ENCODE peak calls at places on chromosomes 5 and 9, in nine cellular contexts. One of them, this sample, is unnamed.

GRCh38 chr5:57004800-57005199 is 52.9 kb upstream of the MIER3 start:
- DNase-seq in stimulated activated CD8-positive, alpha-beta memory T cell treated with anti-CD3 and anti-CD28 coated beads, Interleukin-4, amount 100 ng/mL, for 1 hour: no peak
- DNase-seq in posterior vena cava: no peak
- DNase-seq in stimulated activated CD4-positive, alpha-beta T cell treated with anti-CD3 and anti-CD28 coated beads, Interleukin-12 subunit alpha, Interleukin-12 subunit beta, amount 100 ng/mL, for 4 hours: no peak
- DNase-seq in putamen: no peak
- DNase-seq in EL: no peak
- DNase-seq in activated T-cell treated with anti-CD3 and anti-CD28 coated beads for 24 hours: no peak
- DNase-seq in endothelial cell: no peak
- DNase-seq in germinal center: no peak
- DNase-seq in this sample: no peak

GRCh38 chr9:127915801-127916664 is 808 bp downstream of the ST6GALNAC4 start:
- DNase-seq in stimulated activated CD8-positive, alpha-beta memory T cell treated with anti-CD3 and anti-CD28 coated beads, Interleukin-4, amount 100 ng/mL, for 1 hour: no peak
- DNase-seq in posterior vena cava: no peak
- DNase-seq in stimulated activated CD4-positive, alpha-beta T cell treated with anti-CD3 and anti-CD28 coated beads, Interleukin-12 subunit alpha, Interleukin-12 subunit beta, amount 100 ng/mL, for 4 hours: no peak
- DNase-seq in putamen: no peak
- DNase-seq in EL: no peak
- DNase-seq in activated T-cell treated with anti-CD3 and anti-CD28 coated beads for 24 hours: no peak
- DNase-seq in endothelial cell: no peak
- DNase-seq in germinal center: peak; percentile 60
- DNase-seq in this sample: peak; percentile 67

GRCh38 chr9:23686257-23686656 is 139.8 kb downstream of the ELAVL2 start:
- DNase-seq in stimulated activated CD8-positive, alpha-beta memory T cell treated with anti-CD3 and anti-CD28 coated beads, Interleukin-4, amount 100 ng/mL, for 1 hour: no peak
- DNase-seq in posterior vena cava: no peak
- DNase-seq in stimulated activated CD4-positive, alpha-beta T cell treated with anti-CD3 and anti-CD28 coated beads, Interleukin-12 subunit alpha, Interleukin-12 subunit beta, amount 100 ng/mL, for 4 hours: no peak
- DNase-seq in putamen: no peak
- DNase-seq in EL: peak; percentile 0
- DNase-seq in activated T-cell treated with anti-CD3 and anti-CD28 coated beads for 24 hours: no peak
- DNase-seq in endothelial cell: no peak
- DNase-seq in germinal center: no peak
- DNase-seq in this sample: no peak

GRCh38 chr5:82470185-82470584 is 192.0 kb upstream of the RPS23 start:
- DNase-seq in stimulated activated CD8-positive, alpha-beta memory T cell treated with anti-CD3 and anti-CD28 coated beads, Interleukin-4, amount 100 ng/mL, for 1 hour: no peak
- DNase-seq in posterior vena cava: no peak
- DNase-seq in stimulated activated CD4-positive, alpha-beta T cell treated with anti-CD3 and anti-CD28 coated beads, Interleukin-12 subunit alpha, Interleukin-12 subunit beta, amount 100 ng/mL, for 4 hours: no peak
- DNase-seq in putamen: no peak
- DNase-seq in EL: no peak
- DNase-seq in activated T-cell treated with anti-CD3 and anti-CD28 coated beads for 24 hours: no peak
- DNase-seq in endothelial cell: no peak
- DNase-seq in germinal center: no peak
- DNase-seq in this sample: no peak

GRCh38 chr5:172622091-172623046 is 18.7 kb upstream of the NEURL1B start:
- DNase-seq in stimulated activated CD8-positive, alpha-beta memory T cell treated with anti-CD3 and anti-CD28 coated beads, Interleukin-4, amount 100 ng/mL, for 1 hour: no peak
- DNase-seq in posterior vena cava: peak; percentile 53
- DNase-seq in stimulated activated CD4-positive, alpha-beta T cell treated with anti-CD3 and anti-CD28 coated beads, Interleukin-12 subunit alpha, Interleukin-12 subunit beta, amount 100 ng/mL, for 4 hours: no peak
- DNase-seq in putamen: no peak
- DNase-seq in EL: no peak
- DNase-seq in activated T-cell treated with anti-CD3 and anti-CD28 coated beads for 24 hours: no peak
- DNase-seq in endothelial cell: no peak
- DNase-seq in germinal center: no peak
- DNase-seq in this sample: no peak

GRCh38 chr5:1167728-1168709 is 33.4 kb upstream of the SLC6A19 start:
- DNase-seq in stimulated activated CD8-positive, alpha-beta memory T cell treated with anti-CD3 and anti-CD28 coated beads, Interleukin-4, amount 100 ng/mL, for 1 hour: peak; percentile 27
- DNase-seq in posterior vena cava: peak; percentile 87
- DNase-seq in stimulated activated CD4-positive, alpha-beta T cell treated with anti-CD3 and anti-CD28 coated beads, Interleukin-12 subunit alpha, Interleukin-12 subunit beta, amount 100 ng/mL, for 4 hours: peak; percentile 59
- DNase-seq in putamen: peak; percentile 63
- DNase-seq in EL: peak; percentile 70
- DNase-seq in activated T-cell treated with anti-CD3 and anti-CD28 coated beads for 24 hours: peak; percentile 56
- DNase-seq in endothelial cell: peak; percentile 81
- DNase-seq in germinal center: peak; percentile 77
- DNase-seq in this sample: peak; percentile 69

GRCh38 chr5:159887050-159887449 is 29.2 kb upstream of the ADRA1B start:
- DNase-seq in stimulated activated CD8-positive, alpha-beta memory T cell treated with anti-CD3 and anti-CD28 coated beads, Interleukin-4, amount 100 ng/mL, for 1 hour: no peak
- DNase-seq in posterior vena cava: no peak
- DNase-seq in stimulated activated CD4-positive, alpha-beta T cell treated with anti-CD3 and anti-CD28 coated beads, Interleukin-12 subunit alpha, Interleukin-12 subunit beta, amount 100 ng/mL, for 4 hours: no peak
- DNase-seq in putamen: no peak
- DNase-seq in EL: no peak
- DNase-seq in activated T-cell treated with anti-CD3 and anti-CD28 coated beads for 24 hours: no peak
- DNase-seq in endothelial cell: no peak
- DNase-seq in germinal center: no peak
- DNase-seq in this sample: no peak

GRCh38 chr5:137218896-137219295 is 280.2 kb downstream of the SPOCK1 start:
- DNase-seq in stimulated activated CD8-positive, alpha-beta memory T cell treated with anti-CD3 and anti-CD28 coated beads, Interleukin-4, amount 100 ng/mL, for 1 hour: no peak
- DNase-seq in posterior vena cava: no peak
- DNase-seq in stimulated activated CD4-positive, alpha-beta T cell treated with anti-CD3 and anti-CD28 coated beads, Interleukin-12 subunit alpha, Interleukin-12 subunit beta, amount 100 ng/mL, for 4 hours: no peak
- DNase-seq in putamen: no peak
- DNase-seq in EL: no peak
- DNase-seq in activated T-cell treated with anti-CD3 and anti-CD28 coated beads for 24 hours: no peak
- DNase-seq in endothelial cell: no peak
- DNase-seq in germinal center: no peak
- DNase-seq in this sample: no peak

GRCh38 chr9:136521541-136521940 is 24.3 kb downstream of the NOTCH1 start:
- DNase-seq in stimulated activated CD8-positive, alpha-beta memory T cell treated with anti-CD3 and anti-CD28 coated beads, Interleukin-4, amount 100 ng/mL, for 1 hour: no peak
- DNase-seq in posterior vena cava: peak; percentile 92
- DNase-seq in stimulated activated CD4-positive, alpha-beta T cell treated with anti-CD3 and anti-CD28 coated beads, Interleukin-12 subunit alpha, Interleukin-12 subunit beta, amount 100 ng/mL, for 4 hours: no peak
- DNase-seq in putamen: no peak
- DNase-seq in EL: no peak
- DNase-seq in activated T-cell treated with anti-CD3 and anti-CD28 coated beads for 24 hours: no peak
- DNase-seq in endothelial cell: no peak
- DNase-seq in germinal center: no peak
- DNase-seq in this sample: peak; percentile 78

GRCh38 chr5:129271309-129271708 is 176.8 kb downstream of the ISOC1 start:
- DNase-seq in stimulated activated CD8-positive, alpha-beta memory T cell treated with anti-CD3 and anti-CD28 coated beads, Interleukin-4, amount 100 ng/mL, for 1 hour: no peak
- DNase-seq in posterior vena cava: no peak
- DNase-seq in stimulated activated CD4-positive, alpha-beta T cell treated with anti-CD3 and anti-CD28 coated beads, Interleukin-12 subunit alpha, Interleukin-12 subunit beta, amount 100 ng/mL, for 4 hours: no peak
- DNase-seq in putamen: peak; percentile 30
- DNase-seq in EL: peak; percentile 4
- DNase-seq in activated T-cell treated with anti-CD3 and anti-CD28 coated beads for 24 hours: no peak
- DNase-seq in endothelial cell: peak; percentile 22
- DNase-seq in germinal center: no peak
- DNase-seq in this sample: no peak

GRCh38 chr9:70484232-70485130 is 70.0 kb upstream of the KLF9 start:
- DNase-seq in stimulated activated CD8-positive, alpha-beta memory T cell treated with anti-CD3 and anti-CD28 coated beads, Interleukin-4, amount 100 ng/mL, for 1 hour: no peak
- DNase-seq in posterior vena cava: no peak
- DNase-seq in stimulated activated CD4-positive, alpha-beta T cell treated with anti-CD3 and anti-CD28 coated beads, Interleukin-12 subunit alpha, Interleukin-12 subunit beta, amount 100 ng/mL, for 4 hours: no peak
- DNase-seq in putamen: peak; percentile 71
- DNase-seq in EL: peak; percentile 75
- DNase-seq in activated T-cell treated with anti-CD3 and anti-CD28 coated beads for 24 hours: no peak
- DNase-seq in endothelial cell: peak; percentile 35
- DNase-seq in germinal center: peak; percentile 37
- DNase-seq in this sample: no peak

GRCh38 chr9:22084336-22085035 is 75.4 kb upstream of the CDKN2B start:
- DNase-seq in stimulated activated CD8-positive, alpha-beta memory T cell treated with anti-CD3 and anti-CD28 coated beads, Interleukin-4, amount 100 ng/mL, for 1 hour: no peak
- DNase-seq in posterior vena cava: no peak
- DNase-seq in stimulated activated CD4-positive, alpha-beta T cell treated with anti-CD3 and anti-CD28 coated beads, Interleukin-12 subunit alpha, Interleukin-12 subunit beta, amount 100 ng/mL, for 4 hours: no peak
- DNase-seq in putamen: no peak
- DNase-seq in EL: peak; percentile 96
- DNase-seq in activated T-cell treated with anti-CD3 and anti-CD28 coated beads for 24 hours: no peak
- DNase-seq in endothelial cell: no peak
- DNase-seq in germinal center: no peak
- DNase-seq in this sample: no peak

GRCh38 chr5:37722236-37723146 is 117.3 kb downstream of the GDNF start:
- DNase-seq in stimulated activated CD8-positive, alpha-beta memory T cell treated with anti-CD3 and anti-CD28 coated beads, Interleukin-4, amount 100 ng/mL, for 1 hour: no peak
- DNase-seq in posterior vena cava: no peak
- DNase-seq in stimulated activated CD4-positive, alpha-beta T cell treated with anti-CD3 and anti-CD28 coated beads, Interleukin-12 subunit alpha, Interleukin-12 subunit beta, amount 100 ng/mL, for 4 hours: no peak
- DNase-seq in putamen: no peak
- DNase-seq in EL: peak; percentile 97
- DNase-seq in activated T-cell treated with anti-CD3 and anti-CD28 coated beads for 24 hours: peak; percentile 33
- DNase-seq in endothelial cell: no peak
- DNase-seq in germinal center: no peak
- DNase-seq in this sample: no peak

GRCh38 chr9:70060148-70060882 is 16.7 kb downstream of the MAMDC2 start:
- DNase-seq in stimulated activated CD8-positive, alpha-beta memory T cell treated with anti-CD3 and anti-CD28 coated beads, Interleukin-4, amount 100 ng/mL, for 1 hour: no peak
- DNase-seq in posterior vena cava: no peak
- DNase-seq in stimulated activated CD4-positive, alpha-beta T cell treated with anti-CD3 and anti-CD28 coated beads, Interleukin-12 subunit alpha, Interleukin-12 subunit beta, amount 100 ng/mL, for 4 hours: no peak
- DNase-seq in putamen: no peak
- DNase-seq in EL: no peak
- DNase-seq in activated T-cell treated with anti-CD3 and anti-CD28 coated beads for 24 hours: no peak
- DNase-seq in endothelial cell: no peak
- DNase-seq in germinal center: no peak
- DNase-seq in this sample: no peak

GRCh38 chr5:136249678-136250266 is 56.8 kb upstream of the SMIM32 start:
- DNase-seq in stimulated activated CD8-positive, alpha-beta memory T cell treated with anti-CD3 and anti-CD28 coated beads, Interleukin-4, amount 100 ng/mL, for 1 hour: no peak
- DNase-seq in posterior vena cava: peak; percentile 83
- DNase-seq in stimulated activated CD4-positive, alpha-beta T cell treated with anti-CD3 and anti-CD28 coated beads, Interleukin-12 subunit alpha, Interleukin-12 subunit beta, amount 100 ng/mL, for 4 hours: no peak
- DNase-seq in putamen: peak; percentile 38
- DNase-seq in EL: peak; percentile 62
- DNase-seq in activated T-cell treated with anti-CD3 and anti-CD28 coated beads for 24 hours: no peak
- DNase-seq in endothelial cell: peak; percentile 67
- DNase-seq in germinal center: no peak
- DNase-seq in this sample: no peak

GRCh38 chr5:62606878-62607277 is 28.3 kb downstream of the LRRC70 start:
- DNase-seq in stimulated activated CD8-positive, alpha-beta memory T cell treated with anti-CD3 and anti-CD28 coated beads, Interleukin-4, amount 100 ng/mL, for 1 hour: no peak
- DNase-seq in posterior vena cava: no peak
- DNase-seq in stimulated activated CD4-positive, alpha-beta T cell treated with anti-CD3 and anti-CD28 coated beads, Interleukin-12 subunit alpha, Interleukin-12 subunit beta, amount 100 ng/mL, for 4 hours: no peak
- DNase-seq in putamen: no peak
- DNase-seq in EL: no peak
- DNase-seq in activated T-cell treated with anti-CD3 and anti-CD28 coated beads for 24 hours: no peak
- DNase-seq in endothelial cell: no peak
- DNase-seq in germinal center: no peak
- DNase-seq in this sample: no peak